ENCODE peak calls at places on chromosomes 12 and 14, in four cellular contexts. O, G, K and E are unnamed samples.

GRCh38 chr12:6020930-6021329 is 75.9 kb upstream of the ANO2 start:
- DNase-seq in O (no peak), G (no peak), K (no peak), E (no peak)

GRCh38 chr14:80055226-80055625 is 156.1 kb downstream of the DIO2 start:
- DNase-seq in O (no peak), G (no peak), K (no peak), E (no peak)

GRCh38 chr14:74566174-74567125 is 45.6 kb downstream of the LTBP2 start:
- DNase-seq in O (no peak), G (no peak), K (no peak), E (no peak)

GRCh38 chr14:34933301-34933700 is 49.5 kb upstream of the SRP54 start:
- DNase-seq in O (no peak), G (no peak), K (no peak), E (no peak)

GRCh38 chr12:38508246-38508645 is 191.7 kb downstream of the ALG10B start:
- DNase-seq in O (no peak), G (no peak), K (no peak), E (no peak)

GRCh38 chr14:64721391-64721791 is 17.2 kb downstream of the PLEKHG3 start:
- DNase-seq in O (no peak), G (no peak), K (peak), E (no peak)

GRCh38 chr12:44497044-44497443 is 379.1 kb downstream of the NELL2 start:
- DNase-seq in O (no peak), G (no peak), K (no peak), E (no peak)

GRCh38 chr12:2364566-2365165 is 311.9 kb downstream of the CACNA1C start:
- DNase-seq in O (no peak), G (no peak), K (peak), E (no peak)

GRCh38 chr12:84599539-84599938 is 313.1 kb downstream of the SLC6A15 start:
- DNase-seq in O (no peak), G (no peak), K (no peak), E (no peak)

GRCh38 chr14:87483651-87484260 is 509.2 kb downstream of the GALC start:
- DNase-seq in O (no peak), G (no peak), K (no peak), E (no peak)

GRCh38 chr12:28866715-28867503 is 282.2 kb upstream of the FAR2 start:
- DNase-seq in O (no peak), G (no peak), K (no peak), E (no peak)

GRCh38 chr12:54369597-54370217 is 5.4 kb upstream of the GPR84 start:
- DNase-seq in O (no peak), G (no peak), K (no peak), E (no peak)

GRCh38 chr14:72318648-72319047 is 386.4 kb downstream of the RGS6 start:
- DNase-seq in O (no peak), G (peak), K (no peak), E (no peak)

GRCh38 chr14:105526781-105527380 is 498 bp downstream of the TMEM121 start:
- DNase-seq in O (no peak), G (no peak), K (no peak), E (no peak)

GRCh38 chr12:13000935-13001724 is 1.1 kb upstream of the HEBP1 start:
- DNase-seq in O (peak), G (peak), K (no peak), E (peak)

GRCh38 chr12:87704374-87704773 is 324.8 kb downstream of the C12orf50 start:
- DNase-seq in O (no peak), G (no peak), K (no peak), E (no peak)

GRCh38 chr14:77290705-77291104 is 19.7 kb upstream of the NGB start:
- DNase-seq in O (no peak), G (no peak), K (peak), E (no peak)

GRCh38 chr12:68331500-68331868 is 678 bp downstream of the MDM1 start:
- DNase-seq in O (no peak), G (peak), K (no peak), E (no peak)

GRCh38 chr12:12975322-12976077 is 23.5 kb upstream of the GPRC5D start:
- DNase-seq in O (peak), G (peak), K (no peak), E (peak)

GRCh38 chr12:131827961-131828534 is at the start of gene MMP17:
- DNase-seq in O (no peak), G (no peak), K (no peak), E (no peak)

GRCh38 chr14:86865934-86866333 is 1127.0 kb downstream of the GALC start:
- DNase-seq in O (no peak), G (no peak), K (no peak), E (no peak)

GRCh38 chr14:67313153-67313552 is 46.5 kb downstream of the ATP6V1D start:
- DNase-seq in O (no peak), G (no peak), K (no peak), E (no peak)

GRCh38 chr14:105660816-105661531 is 134.6 kb downstream of the TMEM121 start:
- DNase-seq in O (no peak), G (no peak), K (no peak), E (no peak)

GRCh38 chr12:62933871-62934798 is 815 bp downstream of the PPM1H start:
- DNase-seq in O (peak), G (no peak), K (no peak), E (peak)

GRCh38 chr14:50726372-50727107 is 58.4 kb upstream of the SAV1 start:
- DNase-seq in O (no peak), G (peak), K (no peak), E (no peak)

GRCh38 chr14:105491366-105492006 is 440 bp downstream of the TEDC1 start:
- DNase-seq in O (no peak), G (peak), K (no peak), E (no peak)

GRCh38 chr12:31876568-31877424 is 82.4 kb upstream of the RESF1 start:
- DNase-seq in O (no peak), G (no peak), K (no peak), E (no peak)

GRCh38 chr12:47744005-47744651 is 14.6 kb downstream of the RAPGEF3 start:
- DNase-seq in O (no peak), G (peak), K (no peak), E (no peak)

GRCh38 chr12:90801776-90802175 is 153.2 kb downstream of the CCER1 start:
- DNase-seq in O (no peak), G (no peak), K (no peak), E (no peak)

GRCh38 chr12:89273525-89273924 is 78.8 kb downstream of the DUSP6 start:
- DNase-seq in O (no peak), G (peak), K (no peak), E (no peak)

GRCh38 chr12:24902521-24903304 is 46.2 kb downstream of the BCAT1 start:
- DNase-seq in O (peak), G (peak), K (no peak), E (peak)

GRCh38 chr12:48995061-48995879 is 3.9 kb downstream of the DDN start:
- DNase-seq in O (peak), G (no peak), K (no peak), E (no peak)

GRCh38 chr14:100383727-100384158 is 60.6 kb downstream of the SLC25A47 start:
- DNase-seq in O (peak), G (peak), K (no peak), E (peak)

GRCh38 chr14:74275265-74275841 is 27.4 kb downstream of the ABCD4 start:
- DNase-seq in O (no peak), G (no peak), K (no peak), E (no peak)

GRCh38 chr12:2382391-2383155 is 329.8 kb downstream of the CACNA1C start:
- DNase-seq in O (no peak), G (no peak), K (peak), E (no peak)

GRCh38 chr12:122283680-122284079 is 17.4 kb upstream of the VPS33A start:
- DNase-seq in O (no peak), G (no peak), K (no peak), E (no peak)

GRCh38 chr12:108335349-108336119 is 3.6 kb downstream of the CMKLR1 start:
- DNase-seq in O (no peak), G (no peak), K (no peak), E (no peak)

GRCh38 chr12:98227162-98227561 is 288.2 kb upstream of the TMPO start:
- DNase-seq in O (no peak), G (peak), K (no peak), E (no peak)

GRCh38 chr14:80784824-80785223 is 156.7 kb downstream of the CEP128 start:
- DNase-seq in O (no peak), G (no peak), K (no peak), E (no peak)